ENCODE peak calls at places on chromosomes 7 and 10, in ten cellular contexts. F is brain microvascular endothelial cell; Q is astrocyte of the cerebellum; M is T-helper 9 cell; K is CD4-positive, CD25-positive, alpha-beta regulatory T cell; R is stimulated activated CD4-positive, alpha-beta T cell treated with anti-CD3 and anti-CD28 coated beads, Interleukin-2, amount 100 ng/mL, for 48 hours; X is HS-27A; V is germinal center; I is HuH-7; J is GM10248. T is an unnamed sample.

GRCh38 chr7:24756989-24757798 is at the start of gene GSDME:
- DNase-seq in F (peak), Q (no peak), M (peak), K (peak), R (no peak), X (no peak), V (peak), I (peak), J (peak), T (peak)

GRCh38 chr10:59611048-59611447 is 98.6 kb downstream of the SLC16A9 start:
- DNase-seq in F (no peak), Q (no peak), M (no peak), K (no peak), R (no peak), X (no peak), V (no peak), I (no peak), J (no peak), T (no peak)

GRCh38 chr10:102120987-102121738 is 995 bp upstream of the LDB1 start:
- DNase-seq in F (no peak), Q (no peak), M (no peak), K (no peak), R (no peak), X (no peak), V (no peak), I (no peak), J (no peak), T (no peak)

GRCh38 chr7:124784879-124785818 is 19.6 kb upstream of the GPR37 start:
- DNase-seq in F (peak), Q (peak), M (no peak), K (no peak), R (no peak), X (no peak), V (peak), I (peak), J (peak), T (no peak)

GRCh38 chr10:17375936-17376584 is 78.3 kb downstream of the ST8SIA6 start:
- DNase-seq in F (peak), Q (no peak), M (peak), K (no peak), R (peak), X (no peak), V (peak), I (peak), J (no peak), T (no peak)

GRCh38 chr7:22108151-22108845 is 162.6 kb upstream of the CDCA7L start:
- DNase-seq in F (no peak), Q (no peak), M (no peak), K (no peak), R (no peak), X (no peak), V (no peak), I (no peak), J (no peak), T (no peak)

GRCh38 chr7:20786779-20787651 is at the start of gene SP8:
- DNase-seq in F (no peak), Q (no peak), M (no peak), K (no peak), R (no peak), X (no peak), V (peak), I (peak), J (peak), T (no peak)

GRCh38 chr7:32531402-32531801 is 36.1 kb downstream of the AVL9 start:
- DNase-seq in F (no peak), Q (no peak), M (no peak), K (no peak), R (no peak), X (no peak), V (no peak), I (no peak), J (no peak), T (no peak)

GRCh38 chr7:47032171-47032915 is 549.6 kb downstream of the TNS3 start:
- DNase-seq in F (no peak), Q (no peak), M (no peak), K (no peak), R (no peak), X (no peak), V (no peak), I (no peak), J (no peak), T (no peak)

GRCh38 chr10:125072824-125073223 is 87.5 kb downstream of the CTBP2 start:
- DNase-seq in F (no peak), Q (no peak), M (no peak), K (no peak), R (no peak), X (no peak), V (no peak), I (no peak), J (no peak), T (no peak)

GRCh38 chr10:118259288-118259906 is 82.7 kb downstream of the FAM204A start:
- DNase-seq in F (no peak), Q (no peak), M (peak), K (no peak), R (peak), X (no peak), V (peak), I (peak), J (peak), T (no peak)

GRCh38 chr10:26725837-26726727 is 28.6 kb downstream of the PDSS1 start:
- DNase-seq in F (no peak), Q (peak), M (peak), K (peak), R (no peak), X (peak), V (peak), I (peak), J (peak), T (no peak)

GRCh38 chr10:61943699-61944444 is 42.4 kb downstream of the ARID5B start:
- DNase-seq in F (peak), Q (peak), M (no peak), K (peak), R (no peak), X (no peak), V (peak), I (no peak), J (peak), T (no peak)

GRCh38 chr10:45589009-45589408 is 83.6 kb downstream of the ZFAND4 start:
- DNase-seq in F (no peak), Q (no peak), M (no peak), K (no peak), R (no peak), X (no peak), V (no peak), I (no peak), J (no peak), T (no peak)

GRCh38 chr7:40221836-40222235 is 87.0 kb downstream of the SUGCT start:
- DNase-seq in F (peak), Q (peak), M (no peak), K (no peak), R (no peak), X (no peak), V (no peak), I (no peak), J (no peak), T (no peak)

GRCh38 chr10:95360122-95360715 is 69.4 kb upstream of the PDLIM1 start:
- DNase-seq in F (peak), Q (no peak), M (no peak), K (no peak), R (no peak), X (no peak), V (peak), I (no peak), J (no peak), T (no peak)

GRCh38 chr10:11141571-11142091 is 124.0 kb downstream of the CELF2 start:
- DNase-seq in F (no peak), Q (no peak), M (no peak), K (no peak), R (no peak), X (no peak), V (no peak), I (no peak), J (no peak), T (no peak)

GRCh38 chr7:112103246-112103645 is 103.0 kb downstream of the DOCK4 start:
- DNase-seq in F (peak), Q (peak), M (no peak), K (no peak), R (no peak), X (no peak), V (no peak), I (peak), J (no peak), T (no peak)

GRCh38 chr7:143284591-143285453 is at the start of gene TMEM139:
- DNase-seq in F (no peak), Q (no peak), M (no peak), K (no peak), R (no peak), X (no peak), V (no peak), I (no peak), J (no peak), T (no peak)

GRCh38 chr7:123823898-123824753 is 20.8 kb upstream of the HYAL4 start:
- DNase-seq in F (no peak), Q (no peak), M (no peak), K (no peak), R (peak), X (no peak), V (no peak), I (no peak), J (peak), T (peak)

GRCh38 chr7:142746268-142746667 is 3.0 kb upstream of the PRSS1 start:
- DNase-seq in F (no peak), Q (no peak), M (no peak), K (no peak), R (no peak), X (no peak), V (no peak), I (no peak), J (no peak), T (no peak)

GRCh38 chr10:30817541-30817940 is 188.0 kb upstream of the LYZL2 start:
- DNase-seq in F (no peak), Q (no peak), M (no peak), K (no peak), R (no peak), X (no peak), V (no peak), I (no peak), J (no peak), T (no peak)

GRCh38 chr7:3240826-3241430 is 60.1 kb upstream of the SDK1 start:
- DNase-seq in F (no peak), Q (no peak), M (no peak), K (no peak), R (no peak), X (no peak), V (no peak), I (no peak), J (no peak), T (no peak)